ENCODE peak calls at places on chromosome X, in six cellular contexts. O is NCI-H460, P is NCI-H510A treated with DMSO at 0.1 percent for 48 hours, T is spleen, E is aorta, H is NCI-H82. M is an unnamed sample.

GRCh38 chrX:114626323-114626722 is 42.4 kb downstream of the HTR2C start:
- DNase-seq in O (peak), P (peak), T (no peak), E (no peak), H (peak), M (peak)

GRCh38 chrX:134520860-134521390 is 61.0 kb downstream of the HPRT1 start:
- DNase-seq in O (peak), P (peak), T (no peak), E (no peak), H (peak), M (peak)

GRCh38 chrX:134435894-134436293 is 24.1 kb upstream of the HPRT1 start:
- DNase-seq in O (no peak), P (no peak), T (no peak), E (no peak), H (no peak), M (no peak)

GRCh38 chrX:78378476-78379115 is 51.2 kb upstream of the CYSLTR1 start:
- DNase-seq in O (no peak), P (no peak), T (no peak), E (no peak), H (no peak), M (no peak)

GRCh38 chrX:22095306-22095705 is 63.2 kb downstream of the PHEX start:
- DNase-seq in O (no peak), P (no peak), T (no peak), E (peak), H (no peak), M (no peak)

GRCh38 chrX:137441711-137442110 is 124.2 kb upstream of the ZIC3 start:
- DNase-seq in O (no peak), P (no peak), T (no peak), E (no peak), H (no peak), M (no peak)

GRCh38 chrX:110044531-110045249 is 41.8 kb downstream of the TMEM164 start:
- DNase-seq in O (no peak), P (no peak), T (no peak), E (no peak), H (peak), M (no peak)

GRCh38 chrX:64975989-64976672 is at the start of gene ZC4H2:
- DNase-seq in O (peak), P (peak), T (peak), E (peak), H (peak), M (peak)

GRCh38 chrX:155056877-155057792 is 13.8 kb downstream of the CMC4 start:
- DNase-seq in O (peak), P (peak), T (peak), E (peak), H (peak), M (peak)

GRCh38 chrX:12993823-12994222 is 18.9 kb downstream of the TMSB4X start:
- DNase-seq in O (no peak), P (no peak), T (no peak), E (no peak), H (no peak), M (no peak)

GRCh38 chrX:153595859-153596857 is 2.8 kb downstream of the CCNQ start:
- DNase-seq in O (no peak), P (no peak), T (peak), E (no peak), H (no peak), M (no peak)